ENCODE peak calls at places on chromosomes 5 and 9, in five cellular contexts. Q is left ventricle myocardium inferior, R is fibroblast of the conjunctiva, W is heart right ventricle, E is HTR-8/SVneo. J is an unnamed sample.

GRCh38 chr5:5246736-5247135 is 106.6 kb downstream of the ADAMTS16 start:
- DNase-seq in Q (no peak), R (no peak), W (no peak), E (no peak), J (no peak)

GRCh38 chr5:117246386-117246785 is 671.8 kb upstream of the SEMA6A start:
- DNase-seq in Q (no peak), R (no peak), W (no peak), E (no peak), J (no peak)

GRCh38 chr5:127582723-127583370 is 65.4 kb downstream of the PRRC1 start:
- DNase-seq in Q (no peak), R (no peak), W (no peak), E (no peak), J (no peak)

GRCh38 chr9:116952434-116952805 is 265.3 kb downstream of the TRIM32 start:
- DNase-seq in Q (no peak), R (no peak), W (no peak), E (no peak), J (no peak)

GRCh38 chr9:108049026-108049591 is 559.5 kb upstream of the KLF4 start:
- DNase-seq in Q (no peak), R (peak), W (no peak), E (peak), J (peak)

GRCh38 chr9:94222870-94223269 is 36.2 kb upstream of the ZNF169 start:
- DNase-seq in Q (no peak), R (no peak), W (no peak), E (no peak), J (no peak)

GRCh38 chr9:137319434-137319975 is 17.4 kb upstream of the NRARP start:
- DNase-seq in Q (peak), R (no peak), W (peak), E (no peak), J (no peak)

GRCh38 chr5:98543490-98543889 is 230.0 kb upstream of the RGMB start:
- DNase-seq in Q (no peak), R (no peak), W (no peak), E (no peak), J (no peak)

GRCh38 chr9:73264636-73265035 is 113.0 kb downstream of the ANXA1 start:
- DNase-seq in Q (no peak), R (no peak), W (no peak), E (no peak), J (no peak)

GRCh38 chr5:125575561-125576504 is 829.4 kb upstream of the ZNF608 start:
- DNase-seq in Q (no peak), R (no peak), W (no peak), E (no peak), J (no peak)

GRCh38 chr5:83377131-83377865 is 94.2 kb upstream of the VCAN start:
- DNase-seq in Q (no peak), R (peak), W (no peak), E (no peak), J (peak)

GRCh38 chr5:6328173-6328572 is 50.2 kb downstream of the MED10 start:
- DNase-seq in Q (no peak), R (no peak), W (peak), E (peak), J (no peak)

GRCh38 chr5:21145376-21145775 is 1157.4 kb upstream of the CDH18 start:
- DNase-seq in Q (no peak), R (no peak), W (no peak), E (no peak), J (no peak)

GRCh38 chr5:103891151-103891550 is 328.6 kb upstream of the NUDT12 start:
- DNase-seq in Q (no peak), R (no peak), W (no peak), E (no peak), J (no peak)

GRCh38 chr9:136482046-136482792 is 621 bp downstream of the SEC16A start:
- DNase-seq in Q (no peak), R (no peak), W (no peak), E (no peak), J (peak)

GRCh38 chr5:82967072-82967471 is 110.1 kb downstream of the TMEM167A start:
- DNase-seq in Q (no peak), R (no peak), W (no peak), E (no peak), J (no peak)

GRCh38 chr5:90940227-90940995 is 381.8 kb downstream of the ADGRV1 start:
- DNase-seq in Q (no peak), R (peak), W (no peak), E (no peak), J (peak)

GRCh38 chr9:77820293-77820954 is 172.3 kb upstream of the GNA14 start:
- DNase-seq in Q (no peak), R (no peak), W (no peak), E (no peak), J (peak)

GRCh38 chr5:146284016-146284415 is 54.6 kb upstream of the POU4F3 start:
- DNase-seq in Q (no peak), R (no peak), W (no peak), E (no peak), J (no peak)

GRCh38 chr5:14108170-14108996 is 34.8 kb upstream of the TRIO start:
- DNase-seq in Q (peak), R (peak), W (peak), E (peak), J (peak)

GRCh38 chr5:173920024-173920753 is 32.0 kb downstream of the CPEB4 start:
- DNase-seq in Q (no peak), R (no peak), W (no peak), E (no peak), J (no peak)

GRCh38 chr5:167639761-167640160 is 651.7 kb upstream of the WWC1 start:
- DNase-seq in Q (no peak), R (no peak), W (no peak), E (no peak), J (no peak)

GRCh38 chr5:81003987-81004386 is 43.8 kb downstream of the RASGRF2 start:
- DNase-seq in Q (no peak), R (no peak), W (no peak), E (no peak), J (no peak)

GRCh38 chr5:43215073-43215631 is 23.1 kb downstream of the NIM1K start:
- DNase-seq in Q (no peak), R (no peak), W (no peak), E (no peak), J (no peak)

GRCh38 chr5:171315386-171315891 is 6.4 kb downstream of the TLX3 start:
- DNase-seq in Q (no peak), R (no peak), W (no peak), E (no peak), J (no peak)

GRCh38 chr9:70003786-70004185 is 39.9 kb upstream of the MAMDC2 start:
- DNase-seq in Q (no peak), R (no peak), W (no peak), E (no peak), J (peak)

GRCh38 chr9:2228132-2228531 is 213.0 kb downstream of the SMARCA2 start:
- DNase-seq in Q (no peak), R (no peak), W (peak), E (no peak), J (no peak)

GRCh38 chr9:78778314-78778713 is 481.4 kb downstream of the PSAT1 start:
- DNase-seq in Q (no peak), R (no peak), W (no peak), E (no peak), J (no peak)

GRCh38 chr5:43676083-43676840 is 73.3 kb downstream of the NNT start:
- DNase-seq in Q (no peak), R (no peak), W (no peak), E (no peak), J (no peak)

GRCh38 chr9:17219261-17219660 is 84.4 kb downstream of the CNTLN start:
- DNase-seq in Q (no peak), R (no peak), W (no peak), E (no peak), J (no peak)

GRCh38 chr5:136090319-136090718 is 42.3 kb upstream of the SMAD5 start:
- DNase-seq in Q (no peak), R (no peak), W (no peak), E (no peak), J (no peak)

J was measured in skeletal muscle cell.